ENCODE peak calls at places on chromosomes 16 and 17, in five cellular contexts. H is BJ; X is stimulated activated CD4-positive, alpha-beta T cell treated with anti-CD3 and anti-CD28 coated beads, Interleukin-4, amount 100 ng/mL, for 48 hours; W is AML-193; U is gastrocnemius medialis. A is an unnamed sample.

GRCh38 chr17:5500247-5500803 is 14.0 kb downstream of the MIS12 start:
- DNase-seq in U (no peak), H (no peak), W (no peak), X (no peak), A (no peak)

GRCh38 chr17:19880393-19880792 is 12.7 kb upstream of the ULK2 start:
- DNase-seq in U (no peak), X (no peak), H (no peak), W (no peak), A (no peak)

GRCh38 chr16:59259074-59259963 is 525.2 kb upstream of the GOT2 start:
- DNase-seq in H (no peak), U (no peak), X (no peak), W (no peak), A (no peak)

GRCh38 chr16:85398688-85399582 is 214.2 kb upstream of the GSE1 start:
- DNase-seq in H (no peak), X (no peak), W (no peak), U (no peak), A (no peak)

GRCh38 chr16:30780021-30780420 is 7.0 kb downstream of the ZNF629 start:
- DNase-seq in X (no peak), U (no peak), H (no peak), W (no peak), A (no peak)

GRCh38 chr16:24178496-24178895 is 77.6 kb upstream of the CACNG3 start:
- DNase-seq in H (no peak), U (no peak), W (no peak), X (no peak), A (no peak)

GRCh38 chr17:15083225-15083624 is 181.9 kb downstream of the PMP22 start:
- DNase-seq in H (no peak), W (no peak), U (no peak), X (no peak), A (no peak)

GRCh38 chr16:79592150-79592549 is 8.4 kb downstream of the MAF start:
- DNase-seq in W (no peak), H (no peak), U (no peak), X (no peak), A (no peak)

GRCh38 chr17:56119191-56119590 is 34.1 kb upstream of the ANKFN1 start:
- DNase-seq in H (no peak), X (no peak), U (no peak), W (no peak), A (no peak)

GRCh38 chr17:48915459-48916282 is 7.5 kb downstream of the UBE2Z start:
- DNase-seq in W (no peak), X (peak), H (peak), U (peak), A (no peak)

GRCh38 chr16:86676216-86676800 is 98.0 kb downstream of the FOXL1 start:
- DNase-seq in H (peak), U (no peak), W (no peak), X (no peak), A (no peak)

GRCh38 chr17:57424777-57425188 is 168.5 kb downstream of the MSI2 start:
- DNase-seq in W (no peak), U (no peak), H (no peak), X (no peak), A (peak)

GRCh38 chr17:80545499-80545826 is 825 bp downstream of the RPTOR start:
- DNase-seq in W (no peak), X (no peak), U (no peak), H (no peak), A (no peak)

GRCh38 chr16:10578474-10579316 is 1.7 kb downstream of the EMP2 start:
- DNase-seq in H (no peak), W (no peak), X (no peak), U (no peak), A (peak)

GRCh38 chr16:11211977-11212818 is 43.8 kb downstream of the SOCS1 start:
- DNase-seq in X (no peak), H (no peak), U (no peak), W (no peak), A (no peak)

GRCh38 chr17:64084086-64084939 is 45.6 kb downstream of the ERN1 start:
- DNase-seq in W (no peak), U (no peak), X (no peak), H (no peak), A (peak)

GRCh38 chr16:12016166-12016947 is 39.8 kb downstream of the SNX29 start:
- DNase-seq in H (no peak), U (no peak), X (no peak), W (no peak), A (no peak)

GRCh38 chr17:37774508-37774907 is 29.6 kb upstream of the HNF1B start:
- DNase-seq in X (peak), U (no peak), H (no peak), W (no peak), A (no peak)

GRCh38 chr16:79887541-79888540 is 287.3 kb upstream of the MAF start:
- DNase-seq in X (no peak), U (no peak), W (no peak), H (no peak), A (no peak)

GRCh38 chr17:40422990-40423611 is 5.4 kb upstream of the TOP2A start:
- DNase-seq in H (no peak), W (no peak), X (no peak), U (no peak), A (no peak)

GRCh38 chr17:46044286-46044928 is 45.4 kb downstream of the STH start:
- DNase-seq in U (peak), W (peak), X (no peak), H (peak), A (peak)

GRCh38 chr17:3848229-3848628 is 2.2 kb upstream of the NCBP3 start:
- DNase-seq in W (no peak), X (no peak), H (no peak), U (no peak), A (no peak)

GRCh38 chr16:71479420-71479819 is 9.7 kb downstream of the ZNF19 start:
- DNase-seq in U (no peak), H (no peak), W (no peak), X (no peak), A (peak)